ENCODE peak calls at places on chromosomes 3 and 15, in four cellular contexts. One of them, this sample, is unnamed.

GRCh38 chr3:13077431-13078157 is 4.4 kb upstream of the IQSEC1 start:
- DNase-seq in K562: no peak
- DNase-seq in WTC11: no peak
- DNase-seq in HepG2: no peak
- DNase-seq in this sample: no peak

GRCh38 chr3:197022405-197023231 is 7.0 kb downstream of the MELTF start:
- DNase-seq in WTC11: no peak
- DNase-seq in K562: no peak
- DNase-seq in HepG2: no peak
- DNase-seq in this sample: no peak

GRCh38 chr3:171393032-171393744 is 67.0 kb downstream of the TNIK start:
- DNase-seq in HepG2: peak; percentile 39
- DNase-seq in WTC11: peak; percentile 42
- DNase-seq in K562: no peak
- DNase-seq in this sample: no peak

GRCh38 chr15:86644319-86644718 is 564.6 kb downstream of the AGBL1 start:
- DNase-seq in WTC11: no peak
- DNase-seq in HepG2: no peak
- DNase-seq in K562: no peak
- DNase-seq in this sample: no peak

GRCh38 chr3:57700737-57701136 is 7.9 kb upstream of the DENND6A start:
- DNase-seq in K562: no peak
- DNase-seq in HepG2: no peak
- DNase-seq in WTC11: no peak
- DNase-seq in this sample: no peak

GRCh38 chr15:65856821-65857455 is 12.4 kb upstream of the RAB11A start:
- DNase-seq in HepG2: peak; percentile 64
- DNase-seq in K562: peak; percentile 85
- DNase-seq in WTC11: peak; percentile 83
- DNase-seq in this sample: peak; percentile 77

GRCh38 chr3:160343132-160343531 is 55.9 kb downstream of the IFT80 start:
- DNase-seq in WTC11: no peak
- DNase-seq in HepG2: peak; percentile 16
- DNase-seq in K562: peak; percentile 12
- DNase-seq in this sample: peak; percentile 19

GRCh38 chr3:117928836-117929235 is 1105.8 kb downstream of the IGSF11 start:
- DNase-seq in K562: no peak
- DNase-seq in HepG2: no peak
- DNase-seq in WTC11: no peak
- DNase-seq in this sample: no peak

GRCh38 chr3:8597515-8597853 is 47.1 kb downstream of the SSUH2 start:
- DNase-seq in HepG2: no peak
- DNase-seq in WTC11: no peak
- DNase-seq in K562: no peak
- DNase-seq in this sample: no peak

GRCh38 chr3:40978442-40978841 is 220.9 kb upstream of the CTNNB1 start:
- DNase-seq in K562: no peak
- DNase-seq in WTC11: no peak
- DNase-seq in HepG2: no peak
- DNase-seq in this sample: no peak

GRCh38 chr3:78322780-78323179 is 1282.9 kb downstream of the ROBO2 start:
- DNase-seq in WTC11: no peak
- DNase-seq in HepG2: no peak
- DNase-seq in K562: no peak
- DNase-seq in this sample: no peak

GRCh38 chr3:123947482-123947881 is 13.5 kb downstream of the CCDC14 start:
- DNase-seq in K562: no peak
- DNase-seq in HepG2: no peak
- DNase-seq in WTC11: no peak
- DNase-seq in this sample: no peak

GRCh38 chr3:138113309-138113708 is 2.1 kb downstream of the DZIP1L start:
- DNase-seq in K562: no peak
- DNase-seq in HepG2: no peak
- DNase-seq in WTC11: no peak
- DNase-seq in this sample: no peak

GRCh38 chr3:110405830-110406580 is 665.6 kb upstream of the NECTIN3 start:
- DNase-seq in HepG2: no peak
- DNase-seq in K562: no peak
- DNase-seq in WTC11: no peak
- DNase-seq in this sample: no peak

GRCh38 chr3:157540656-157541055 is 37.4 kb upstream of the VEPH1 start:
- DNase-seq in WTC11: no peak
- DNase-seq in K562: no peak
- DNase-seq in HepG2: no peak
- DNase-seq in this sample: no peak

GRCh38 chr3:102295756-102296155 is 139.1 kb upstream of the ZPLD1 start:
- DNase-seq in K562: no peak
- DNase-seq in HepG2: no peak
- DNase-seq in WTC11: no peak
- DNase-seq in this sample: no peak

GRCh38 chr3:40583691-40584090 is 58.9 kb downstream of the ZNF621 start:
- DNase-seq in K562: no peak
- DNase-seq in WTC11: no peak
- DNase-seq in HepG2: no peak
- DNase-seq in this sample: no peak

GRCh38 chr15:29612701-29613100 is 209.6 kb downstream of the TJP1 start:
- DNase-seq in HepG2: no peak
- DNase-seq in WTC11: no peak
- DNase-seq in K562: no peak
- DNase-seq in this sample: no peak

GRCh38 chr15:23422946-23423708 is 23.9 kb downstream of the GOLGA6L2 start:
- DNase-seq in WTC11: no peak
- DNase-seq in HepG2: peak; percentile 78
- DNase-seq in K562: no peak
- DNase-seq in this sample: peak; percentile 69

GRCh38 chr15:75063889-75064288 is 40.5 kb downstream of the PPCDC start:
- DNase-seq in HepG2: no peak
- DNase-seq in WTC11: no peak
- DNase-seq in K562: no peak
- DNase-seq in this sample: no peak

GRCh38 chr3:129260606-129261005 is 11.2 kb downstream of the COPG1 start:
- DNase-seq in K562: no peak
- DNase-seq in HepG2: no peak
- DNase-seq in WTC11: no peak
- DNase-seq in this sample: no peak

GRCh38 chr3:14563946-14564539 is 23.9 kb upstream of the GRIP2 start:
- DNase-seq in HepG2: no peak
- DNase-seq in K562: no peak
- DNase-seq in WTC11: no peak
- DNase-seq in this sample: no peak

GRCh38 chr15:44163370-44163769 is 31.7 kb downstream of the FRMD5 start:
- DNase-seq in HepG2: no peak
- DNase-seq in WTC11: no peak
- DNase-seq in K562: no peak
- DNase-seq in this sample: no peak

GRCh38 chr3:176514297-176514696 is 683.0 kb downstream of the TBL1XR1 start:
- DNase-seq in WTC11: peak; percentile 75
- DNase-seq in K562: peak; percentile 87
- DNase-seq in HepG2: peak; percentile 64
- DNase-seq in this sample: peak; percentile 8

DNA sequence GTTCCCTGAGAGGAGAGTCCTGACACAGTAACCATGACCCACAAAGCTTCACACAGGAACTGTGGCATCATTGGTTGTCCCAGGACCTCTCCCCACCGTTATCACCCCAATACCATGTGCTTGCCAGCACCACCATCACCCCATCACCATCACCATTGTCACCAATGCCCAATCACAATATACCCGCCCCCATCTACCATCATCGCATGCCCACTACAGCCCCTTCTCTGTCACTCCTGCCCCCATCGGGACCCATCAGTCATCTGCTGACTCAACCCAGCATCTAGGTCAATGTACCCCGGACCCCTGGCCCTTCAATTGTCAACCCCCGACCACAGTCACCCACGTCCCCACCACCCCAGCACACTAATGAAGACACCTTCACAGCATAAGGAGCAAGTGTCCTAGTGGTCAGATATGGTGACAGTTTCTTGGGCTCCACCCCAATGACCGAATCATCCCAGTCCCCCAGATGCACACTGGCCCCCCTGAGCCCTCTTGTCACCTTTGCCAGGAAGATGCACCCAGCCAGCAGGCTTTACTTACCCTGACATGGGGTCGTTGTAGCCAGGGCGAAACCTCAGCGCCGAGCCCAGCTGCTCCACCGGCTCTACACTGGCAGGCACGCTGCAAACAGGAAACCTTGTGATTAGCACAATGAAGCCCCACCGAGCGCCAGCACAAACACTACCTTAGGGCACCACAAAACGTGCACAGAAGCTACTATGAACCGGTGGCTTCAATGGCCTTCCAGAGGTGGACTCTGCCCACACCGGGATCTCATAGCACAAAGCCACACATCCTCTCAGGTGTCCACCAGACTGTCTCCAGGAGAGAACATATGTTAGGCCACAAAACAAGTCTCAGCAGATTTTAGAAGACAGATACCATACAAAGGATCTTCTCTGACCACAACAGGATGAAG is 25.1 kb downstream of the SHISA5 start:
- DNase-seq in WTC11: no peak
- DNase-seq in HepG2: peak; percentile 23
- DNase-seq in K562: no peak
- DNase-seq in this sample: no peak
- TF ChIP-seq HMGXB4 in WTC11: no peak
- TF ChIP-seq HMGXB4 in HepG2: no peak
- TF ChIP-seq HMGXB4 in K562: no peak
- TF ChIP-seq HMGXB4 in this sample: no peak

DNA sequence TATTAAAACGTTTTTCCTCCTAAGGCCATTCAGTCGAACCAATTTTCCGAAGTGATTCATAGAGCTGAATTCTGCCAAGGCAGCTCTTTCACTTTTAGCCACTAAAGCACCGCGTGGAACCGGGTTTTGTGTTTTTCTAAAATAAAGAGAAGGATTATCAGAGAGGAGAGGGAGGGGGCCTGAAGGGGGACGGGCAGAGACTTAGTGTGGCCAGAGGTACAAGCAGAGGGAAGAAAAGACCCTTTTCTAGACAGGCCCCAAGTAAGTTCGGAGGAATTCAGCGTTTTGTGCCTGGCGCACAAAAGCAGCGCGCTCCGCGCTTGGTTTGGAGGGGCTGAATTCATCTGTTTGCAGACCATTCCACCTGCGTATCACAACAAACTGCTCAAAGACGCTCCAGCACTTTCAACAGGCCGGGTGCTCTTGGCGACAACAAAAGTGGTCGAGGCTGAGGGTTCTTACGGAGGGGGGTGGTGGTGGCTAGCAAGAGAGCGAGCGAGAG is 1.1 kb upstream of the FEZF2 start:
- DNase-seq in K562: no peak
- DNase-seq in HepG2: no peak
- DNase-seq in WTC11: peak; percentile 37
- DNase-seq in this sample: no peak
- TF ChIP-seq HMGXB4 in K562: no peak
- TF ChIP-seq HMGXB4 in HepG2: no peak
- TF ChIP-seq HMGXB4 in WTC11: no peak
- TF ChIP-seq HMGXB4 in this sample: no peak

DNA sequence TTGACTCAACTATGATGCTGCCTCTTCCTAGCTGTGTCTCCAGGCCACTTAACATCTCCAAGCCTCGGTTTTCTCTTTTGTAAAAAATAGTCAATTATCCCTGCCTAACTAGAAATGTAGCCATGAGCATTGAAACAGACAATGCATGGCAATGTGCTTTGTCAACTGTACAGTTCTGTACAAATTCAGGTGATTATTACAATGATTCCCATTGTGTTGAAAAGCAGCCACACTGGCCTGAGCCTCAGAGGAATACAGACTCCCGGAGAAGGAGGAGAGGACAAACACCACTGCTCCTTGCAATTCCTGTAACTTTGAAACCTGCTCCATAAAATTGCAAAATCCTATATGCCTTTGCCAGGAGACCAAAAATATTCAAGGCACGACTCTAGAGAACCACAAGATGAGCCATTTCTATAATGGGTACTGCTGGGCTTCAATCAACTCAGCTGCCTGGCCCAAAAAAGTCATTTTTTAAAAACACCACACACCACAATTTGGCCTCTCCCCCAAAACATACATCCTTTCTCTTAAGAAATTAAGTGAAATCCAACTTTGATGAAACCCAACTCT is 28.6 kb downstream of the DAPK2 start:
- DNase-seq in HepG2: no peak
- DNase-seq in K562: no peak
- DNase-seq in WTC11: no peak
- DNase-seq in this sample: no peak
- TF ChIP-seq HMGXB4 in HepG2: no peak
- TF ChIP-seq HMGXB4 in K562: no peak
- TF ChIP-seq HMGXB4 in WTC11: no peak
- TF ChIP-seq HMGXB4 in this sample: no peak

DNA sequence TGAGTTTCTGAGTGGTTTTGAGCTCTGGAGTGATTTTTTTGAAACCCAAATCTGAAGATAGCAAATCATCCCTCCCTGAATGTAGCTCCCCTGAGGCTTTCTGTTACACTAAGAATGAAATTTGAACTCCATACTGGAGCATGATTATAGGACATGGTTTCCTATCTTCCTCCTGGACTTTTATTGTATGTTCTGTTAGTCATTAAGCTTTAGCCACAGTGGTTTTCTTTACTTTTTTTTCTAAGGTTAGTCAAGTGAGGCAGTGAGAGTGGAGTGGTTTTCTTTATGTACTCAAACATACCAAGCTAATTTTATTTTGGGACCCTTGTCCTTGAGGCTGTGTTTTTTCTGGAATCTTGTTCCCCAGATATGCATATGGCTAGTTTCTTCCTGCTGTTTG is 55.1 kb upstream of the FRMD4B start:
- DNase-seq in HepG2: no peak
- DNase-seq in K562: no peak
- DNase-seq in WTC11: no peak
- DNase-seq in this sample: no peak
- TF ChIP-seq HMGXB4 in HepG2: no peak
- TF ChIP-seq HMGXB4 in K562: no peak
- TF ChIP-seq HMGXB4 in WTC11: no peak
- TF ChIP-seq HMGXB4 in this sample: no peak

GRCh38 chr15:25740438-25741252 is 122.5 kb downstream of the ATP10A start:
- DNase-seq in HepG2: no peak
- DNase-seq in WTC11: no peak
- DNase-seq in K562: no peak
- DNase-seq in this sample: no peak

GRCh38 chr15:25743160-25743908 is 119.8 kb downstream of the ATP10A start:
- DNase-seq in K562: no peak
- DNase-seq in HepG2: no peak
- DNase-seq in WTC11: no peak
- DNase-seq in this sample: no peak

GRCh38 chr15:25742421-25743159 is 120.5 kb downstream of the ATP10A start:
- DNase-seq in HepG2: no peak
- DNase-seq in K562: no peak
- DNase-seq in WTC11: no peak
- DNase-seq in this sample: no peak

GRCh38 chr15:25741253-25741575 is 121.9 kb downstream of the ATP10A start:
- DNase-seq in HepG2: no peak
- DNase-seq in WTC11: no peak
- DNase-seq in K562: no peak
- DNase-seq in this sample: no peak

GRCh38 chr15:25742008-25742407 is 121.1 kb downstream of the ATP10A start:
- DNase-seq in HepG2: no peak
- DNase-seq in WTC11: no peak
- DNase-seq in K562: no peak
- DNase-seq in this sample: no peak
- TF ChIP-seq HMGXB4 in HepG2: no peak
- TF ChIP-seq HMGXB4 in WTC11: no peak
- TF ChIP-seq HMGXB4 in K562: no peak
- TF ChIP-seq HMGXB4 in this sample: no peak

GRCh38 chr15:38354321-38354929 is 99.5 kb upstream of the FAM98B start:
- DNase-seq in WTC11: peak; percentile 58
- DNase-seq in K562: peak; percentile 73
- DNase-seq in HepG2: peak; percentile 60
- DNase-seq in this sample: peak; percentile 66
- TF ChIP-seq HMGXB4 in WTC11: no peak
- TF ChIP-seq HMGXB4 in K562: no peak
- TF ChIP-seq HMGXB4 in HepG2: peak; percentile 31
- TF ChIP-seq HMGXB4 in this sample: no peak

GRCh38 chr15:73305331-73306211 is 63.2 kb downstream of the HCN4 start:
- DNase-seq in WTC11: peak; percentile 57
- DNase-seq in K562: peak; percentile 74
- DNase-seq in HepG2: peak; percentile 57
- DNase-seq in this sample: peak; percentile 81
- TF ChIP-seq HMGXB4 in WTC11: no peak
- TF ChIP-seq HMGXB4 in K562: no peak
- TF ChIP-seq HMGXB4 in HepG2: no peak
- TF ChIP-seq HMGXB4 in this sample: no peak